ENCODE peak calls at places on chromosomes 2 and 18, in four cellular contexts. R is GM23248, Q is foreskin fibroblast, W is brain microvascular endothelial cell. T is an unnamed sample.

GRCh38 chr18:23635283-23636040 is 27.2 kb downstream of the ANKRD29 start:
- DNase-seq in W (no peak), Q (peak; percentile 40), R (peak; percentile 22), T (no peak)

GRCh38 chr2:120712180-120712678 is 23.4 kb upstream of the GLI2 start:
- DNase-seq in W (peak; percentile 35), Q (peak; percentile 54), R (peak; percentile 56), T (no peak)

GRCh38 chr18:3466051-3466450 is 16.1 kb downstream of the TGIF1 start:
- DNase-seq in R (peak; percentile 92), Q (peak; percentile 95), W (peak; percentile 86), T (no peak)

GRCh38 chr18:433960-434359 is 66.5 kb downstream of the COLEC12 start:
- DNase-seq in W (no peak), Q (peak; percentile 24), R (peak; percentile 49), T (no peak)

GRCh38 chr2:41768301-41768700 is 279.5 kb upstream of the PKDCC start:
- DNase-seq in R (no peak), Q (no peak), W (no peak), T (no peak)

GRCh38 chr2:227248876-227249275 is 76.2 kb upstream of the MFF start:
- DNase-seq in Q (no peak), W (no peak), R (no peak), T (no peak)

GRCh38 chr18:23519725-23520124 is 16.4 kb downstream of the RMC1 start:
- DNase-seq in W (peak; percentile 51), Q (no peak), R (no peak), T (no peak)

GRCh38 chr2:207227062-207227748 is 61.5 kb upstream of the KLF7 start:
- DNase-seq in R (peak; percentile 42), Q (no peak), W (peak; percentile 49), T (no peak)

GRCh38 chr2:38074047-38074774 is 1.7 kb downstream of the CYP1B1 start:
- DNase-seq in Q (no peak), R (no peak), W (no peak), T (no peak)

GRCh38 chr18:58230438-58231179 is 186.6 kb downstream of the NEDD4L start:
- DNase-seq in Q (no peak), W (peak; percentile 29), R (peak; percentile 38), T (no peak)
- H3K4me3 ChIP-seq in Q (no peak overlapping the region), W (no peak overlapping the region), R (no peak overlapping the region), T (no peak overlapping the region)

DNA sequence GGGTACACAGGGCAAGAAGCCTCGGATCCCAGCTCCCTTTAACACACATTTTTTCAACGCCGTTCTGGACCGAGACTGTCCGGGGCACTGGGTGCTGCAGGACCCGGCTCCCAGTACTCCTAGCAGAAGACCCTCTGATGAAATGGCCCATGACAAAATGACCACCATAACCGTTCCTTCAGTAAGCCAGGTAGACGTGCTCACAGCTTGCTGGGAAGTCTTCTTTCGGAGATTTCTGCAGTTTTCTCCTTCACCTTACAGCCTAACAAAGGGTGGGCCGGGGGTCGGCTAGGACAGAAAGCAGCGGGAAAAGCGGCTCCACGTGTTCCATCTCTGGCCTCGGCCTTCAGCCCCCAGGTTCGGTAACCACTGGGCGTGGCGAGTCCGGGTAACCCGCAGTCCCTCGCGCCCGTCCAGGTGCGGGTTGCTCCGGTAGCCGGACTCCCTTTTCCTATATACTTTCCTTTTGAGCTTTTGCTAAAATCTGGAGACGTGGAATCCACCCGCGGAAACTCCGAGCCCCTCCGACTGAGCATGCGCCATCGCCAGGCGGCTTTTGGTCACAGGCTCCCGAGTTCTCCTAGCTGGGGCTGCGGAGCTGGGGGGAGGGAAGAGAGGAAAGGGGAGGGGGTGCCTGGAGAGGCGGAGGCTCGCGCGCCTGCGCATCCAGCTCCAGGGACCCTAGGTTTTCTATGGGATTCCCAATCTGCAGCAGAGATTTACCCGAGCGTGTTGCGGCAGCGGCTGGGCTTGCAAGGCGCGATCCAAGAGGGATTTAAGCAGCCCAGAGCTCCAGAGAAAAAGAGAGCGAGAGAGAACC is at the start of gene VSNL1:
- DNase-seq in W (peak; percentile 80), Q (peak; percentile 92), R (peak; percentile 74), T (no peak)
- H3K4me3 ChIP-seq in W (peak within 1 kb of the TSS; percentile 77), Q (peak within 1 kb of the TSS; percentile 76), R (peak within 1 kb of the TSS; percentile 78), T (peak within 1 kb of the TSS; percentile 32)

GRCh38 chr2:219434468-219434717 is 250 bp upstream of the SPEG start:
- DNase-seq in R (no peak), W (no peak), Q (no peak), T (no peak)
- H3K4me3 ChIP-seq in R (no peak overlapping the region), W (no peak overlapping the region), Q (no peak overlapping the region), T (no peak overlapping the region)

GRCh38 chr2:155020246-155020645 is 321.8 kb downstream of the KCNJ3 start:
- DNase-seq in W (no peak), R (no peak), Q (no peak), T (no peak)
- H3K4me3 ChIP-seq in W (no peak overlapping the region), R (no peak overlapping the region), Q (no peak overlapping the region), T (no peak overlapping the region)

GRCh38 chr2:176138526-176139169 is 9.1 kb downstream of the HOXD8 start:
- DNase-seq in R (peak; percentile 77), Q (no peak), W (no peak), T (no peak)

GRCh38 chr2:176137883-176138282 is 8.4 kb downstream of the HOXD8 start:
- DNase-seq in Q (no peak), W (no peak), R (peak; percentile 72), T (no peak)

GRCh38 chr2:176139621-176140020 is 10.1 kb downstream of the HOXD8 start:
- DNase-seq in W (no peak), R (peak; percentile 77), Q (no peak), T (no peak)

GRCh38 chr2:176140130-176140519 is 10.6 kb downstream of the HOXD8 start:
- DNase-seq in W (no peak), Q (no peak), R (peak; percentile 73), T (no peak)

GRCh38 chr2:176139170-176139611 is 9.7 kb downstream of the HOXD8 start:
- DNase-seq in W (no peak), R (peak; percentile 68), Q (no peak), T (no peak)
- H3K4me3 ChIP-seq in W (no peak overlapping the region), R (peak overlapping the region; percentile 85), Q (no peak overlapping the region), T (no peak overlapping the region)

GRCh38 chr2:219512524-219513216 is 1.6 kb upstream of the ASIC4 start:
- DNase-seq in Q (no peak), W (no peak), R (no peak), T (no peak)

GRCh38 chr2:219513787-219514186 is 495 bp upstream of the ASIC4 start:
- DNase-seq in R (no peak), Q (no peak), W (no peak), T (no peak)

GRCh38 chr2:219515874-219516629 is 1.8 kb downstream of the ASIC4 start:
- DNase-seq in Q (no peak), W (no peak), R (no peak), T (no peak)

GRCh38 chr2:219514196-219514761 is at the start of gene ASIC4:
- DNase-seq in W (no peak), Q (peak; percentile 41), R (no peak), T (no peak)

GRCh38 chr2:219514836-219515235 is 554 bp downstream of the ASIC4 start:
- DNase-seq in W (no peak), R (no peak), Q (no peak), T (no peak)
- H3K4me3 ChIP-seq in W (no peak overlapping the region), R (no peak overlapping the region), Q (no peak overlapping the region), T (no peak overlapping the region)

DNA sequence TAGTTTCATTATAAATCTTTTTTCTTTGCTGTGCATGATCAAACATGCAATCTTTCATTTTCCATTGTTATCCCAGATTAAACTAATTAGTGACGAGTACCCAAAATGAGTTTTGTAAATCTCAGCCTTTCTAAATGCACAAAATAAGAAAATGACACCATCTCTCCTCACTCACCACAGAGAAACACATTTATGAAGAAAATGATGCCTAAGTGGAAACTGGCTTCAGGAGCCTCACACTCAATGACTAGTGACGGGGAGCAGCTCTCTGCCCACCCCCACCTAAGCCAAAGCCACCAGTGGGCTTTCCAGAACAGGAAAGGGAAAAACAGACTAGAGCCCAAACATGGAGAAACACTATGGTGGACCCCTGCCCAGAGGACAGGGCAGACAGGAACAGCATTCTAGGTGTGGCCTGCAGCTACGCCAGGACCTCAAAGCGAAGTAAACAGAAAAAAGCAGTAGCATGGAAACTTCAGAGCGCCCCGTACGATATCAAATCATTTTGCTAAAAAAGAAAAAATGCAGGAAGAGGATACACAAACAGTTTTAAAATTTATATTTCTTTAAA is 113.5 kb downstream of the RBMS1 start:
- DNase-seq in Q (no peak), R (peak; percentile 46), W (no peak), T (no peak)
- H3K4me3 ChIP-seq in Q (peak overlapping the region; percentile 30), R (peak overlapping the region; percentile 34), W (no peak overlapping the region), T (no peak overlapping the region)

GRCh38 chr2:21972580-21972979 is 848.8 kb downstream of the TDRD15 start:
- DNase-seq in W (no peak), Q (no peak), R (no peak), T (no peak)
- H3K4me3 ChIP-seq in W (no peak overlapping the region), Q (no peak overlapping the region), R (no peak overlapping the region), T (no peak overlapping the region)

GRCh38 chr2:218963597-218963996 is 4.1 kb downstream of the CDK5R2 start:
- DNase-seq in Q (no peak), R (no peak), W (no peak), T (no peak)
- H3K4me3 ChIP-seq in Q (no peak overlapping the region), R (no peak overlapping the region), W (no peak overlapping the region), T (no peak overlapping the region)

GRCh38 chr2:27288610-27289009 is 6.4 kb downstream of the TRIM54 start:
- DNase-seq in W (no peak), Q (no peak), R (no peak), T (no peak)
- H3K4me3 ChIP-seq in W (no peak overlapping the region), Q (no peak overlapping the region), R (no peak overlapping the region), T (no peak overlapping the region)